ENCODE peak calls at places on chromosomes 12 and 14, in ten cellular contexts. B is left colon, D is uterus, W is nephron progenitor cell, R is left kidney, P is GM12878, Y is NCI-H1092, C is GM12865, A is stromal cell of bone marrow, V is astrocyte of the cerebellum. Z is an unnamed sample.

GRCh38 chr12:57581802-57582201 is 9.2 kb upstream of the PIP4K2C start:
- DNase-seq in P (no peak), V (no peak), D (no peak), R (no peak), W (no peak), B (no peak), Y (no peak), A (no peak), C (no peak), Z (no peak)

GRCh38 chr12:108761226-108761625 is 29.9 kb upstream of the CORO1C start:
- DNase-seq in W (no peak), V (no peak), R (no peak), A (no peak), C (no peak), Y (no peak), D (no peak), P (no peak), B (no peak), Z (no peak)

GRCh38 chr14:89368490-89369477 is 48.2 kb downstream of the FOXN3 start:
- DNase-seq in A (no peak), Y (no peak), V (no peak), C (no peak), D (no peak), R (no peak), B (no peak), W (no peak), P (no peak), Z (no peak)

GRCh38 chr14:36518031-36518585 is 1.9 kb downstream of the NKX2-1 start:
- DNase-seq in C (no peak), V (no peak), W (peak; percentile 15), B (no peak), R (peak; percentile 12), P (no peak), A (no peak), Y (no peak), D (no peak), Z (no peak)

GRCh38 chr14:105144231-105144665 is 24.3 kb downstream of the JAG2 start:
- DNase-seq in A (no peak), R (no peak), Y (no peak), D (no peak), B (no peak), V (no peak), W (no peak), C (no peak), P (no peak), Z (no peak)

GRCh38 chr14:100149789-100150611 is 9.4 kb downstream of the DEGS2 start:
- DNase-seq in R (no peak), A (no peak), W (no peak), P (no peak), B (peak; percentile 75), D (no peak), C (no peak), V (no peak), Y (no peak), Z (no peak)

GRCh38 chr14:101354726-101355125 is 206.6 kb upstream of the DIO3 start:
- DNase-seq in R (no peak), A (no peak), Y (no peak), V (no peak), D (peak; percentile 68), C (no peak), P (no peak), B (no peak), W (no peak), Z (no peak)

GRCh38 chr12:3752096-3752709 is 706 bp downstream of the CRACR2A start:
- DNase-seq in B (peak; percentile 57), C (peak; percentile 90), R (peak; percentile 62), A (no peak), W (no peak), P (peak; percentile 45), D (no peak), V (no peak), Y (no peak), Z (peak; percentile 37)

GRCh38 chr12:103326190-103326589 is 169.6 kb downstream of the C12orf42 start:
- DNase-seq in D (no peak), W (peak; percentile 4), Y (no peak), R (no peak), A (no peak), P (no peak), B (no peak), C (peak; percentile 49), V (no peak), Z (no peak)

GRCh38 chr12:43848786-43849185 is 12.9 kb downstream of the TMEM117 start:
- DNase-seq in Y (no peak), B (no peak), V (no peak), A (no peak), P (no peak), D (no peak), R (no peak), C (no peak), W (no peak), Z (no peak)

GRCh38 chr14:44912041-44912869 is 49.5 kb downstream of the KLHL28 start:
- DNase-seq in V (no peak), W (no peak), D (no peak), R (peak; percentile 60), P (no peak), C (no peak), A (no peak), B (no peak), Y (no peak), Z (no peak)

GRCh38 chr14:75279153-75279738 is 618 bp downstream of the FOS start:
- DNase-seq in B (peak; percentile 77), R (peak; percentile 84), A (peak; percentile 40), Y (peak; percentile 7), V (no peak), P (no peak), D (peak; percentile 75), W (peak; percentile 54), C (peak; percentile 15), Z (peak; percentile 53)

Z was measured in activated B cell treated with CpG ODN at 0.5 μM for 24 hours.